ENCODE peak calls at places on chromosomes 11 and 22, in six cellular contexts. Y, J, P, D, U and V are unnamed samples.

GRCh38 chr11:124108158-124108557 is 7.1 kb upstream of the VWA5A start:
- DNase-seq in Y (no peak), J (peak; percentile 80), P (peak; percentile 6), D (no peak), U (peak; percentile 60), V (peak; percentile 43)

GRCh38 chr11:64330888-64331287 is 9.1 kb upstream of the CCDC88B start:
- DNase-seq in Y (no peak), J (no peak), P (no peak), D (no peak), U (no peak), V (no peak)

GRCh38 chr22:19942071-19942885 is 660 bp upstream of the TXNRD2 start:
- DNase-seq in Y (no peak), J (peak; percentile 85), P (peak; percentile 15), D (no peak), U (peak; percentile 78), V (peak; percentile 68)

GRCh38 chr22:38829485-38829884 is 14.3 kb downstream of the NPTXR start:
- DNase-seq in Y (no peak), J (no peak), P (no peak), D (no peak), U (no peak), V (no peak)

GRCh38 chr11:1349074-1349931 is 39.9 kb upstream of the TOLLIP start:
- DNase-seq in Y (peak; percentile 54), J (no peak), P (no peak), D (no peak), U (no peak), V (no peak)

GRCh38 chr11:64268687-64269379 is 15.6 kb downstream of the BAD start:
- DNase-seq in Y (no peak), J (peak; percentile 60), P (peak; percentile 71), D (peak; percentile 56), U (peak; percentile 83), V (peak; percentile 67)

GRCh38 chr11:6132431-6132830 is 24.9 kb downstream of the OR56B4 start:
- DNase-seq in Y (no peak), J (no peak), P (no peak), D (no peak), U (no peak), V (no peak)

GRCh38 chr11:11413776-11414175 is 60.7 kb upstream of the CSNK2A3 start:
- DNase-seq in Y (no peak), J (no peak), P (no peak), D (no peak), U (no peak), V (no peak)

GRCh38 chr11:123033895-123034294 is 28.0 kb downstream of the HSPA8 start:
- DNase-seq in Y (no peak), J (no peak), P (no peak), D (no peak), U (peak; percentile 44), V (no peak)

GRCh38 chr11:81495699-81496292 is 1237.9 kb downstream of the FAM181B start:
- DNase-seq in Y (no peak), J (no peak), P (no peak), D (no peak), U (no peak), V (no peak)

GRCh38 chr11:30741039-30741550 is 154.9 kb upstream of the MPPED2 start:
- DNase-seq in Y (no peak), J (peak; percentile 35), P (no peak), D (peak; percentile 17), U (peak; percentile 29), V (peak; percentile 72)